ENCODE peak calls at places on chromosomes 3 and 15, in four cellular contexts. V is fibroblast of mammary gland, I is colonic mucosa, N is hepatocyte. E is an unnamed sample.

GRCh38 chr15:67415186-67415585 is 105.7 kb upstream of the C15orf61 start:
- DNase-seq in N (no peak), V (no peak), I (no peak), E (no peak)

GRCh38 chr15:92753591-92753990 is 98.0 kb upstream of the FAM174B start:
- DNase-seq in N (no peak), V (no peak), I (no peak), E (no peak)

GRCh38 chr3:146970236-146970635 is 365.1 kb upstream of the PLSCR5 start:
- DNase-seq in V (peak), N (no peak), I (no peak), E (no peak)

GRCh38 chr15:68658151-68658550 is 79.4 kb downstream of the CORO2B start:
- DNase-seq in I (no peak), V (no peak), N (no peak), E (no peak)

GRCh38 chr3:182392182-182392917 is 401.0 kb upstream of the ATP11B start:
- DNase-seq in N (no peak), I (no peak), V (no peak), E (no peak)

GRCh38 chr3:171974986-171975837 is 64.2 kb upstream of the FNDC3B start:
- DNase-seq in I (no peak), N (no peak), V (peak), E (peak)

GRCh38 chr3:39433642-39434041 is 27.1 kb downstream of the RPSA start:
- DNase-seq in V (peak), I (no peak), N (no peak), E (no peak)

GRCh38 chr15:76875911-76876310 is 29.2 kb downstream of the SCAPER start:
- DNase-seq in V (no peak), I (no peak), N (no peak), E (no peak)

GRCh38 chr15:96417760-96418130 is 87.2 kb downstream of the NR2F2 start:
- DNase-seq in I (no peak), N (no peak), V (no peak), E (no peak)

GRCh38 chr15:96415513-96416217 is 85.2 kb downstream of the NR2F2 start:
- DNase-seq in I (no peak), V (no peak), N (no peak), E (no peak)

GRCh38 chr15:96414875-96415274 is 84.4 kb downstream of the NR2F2 start:
- DNase-seq in I (no peak), N (no peak), V (no peak), E (no peak)

GRCh38 chr15:96416934-96417759 is 86.6 kb downstream of the NR2F2 start:
- DNase-seq in I (no peak), N (no peak), V (peak), E (peak)

DNA sequence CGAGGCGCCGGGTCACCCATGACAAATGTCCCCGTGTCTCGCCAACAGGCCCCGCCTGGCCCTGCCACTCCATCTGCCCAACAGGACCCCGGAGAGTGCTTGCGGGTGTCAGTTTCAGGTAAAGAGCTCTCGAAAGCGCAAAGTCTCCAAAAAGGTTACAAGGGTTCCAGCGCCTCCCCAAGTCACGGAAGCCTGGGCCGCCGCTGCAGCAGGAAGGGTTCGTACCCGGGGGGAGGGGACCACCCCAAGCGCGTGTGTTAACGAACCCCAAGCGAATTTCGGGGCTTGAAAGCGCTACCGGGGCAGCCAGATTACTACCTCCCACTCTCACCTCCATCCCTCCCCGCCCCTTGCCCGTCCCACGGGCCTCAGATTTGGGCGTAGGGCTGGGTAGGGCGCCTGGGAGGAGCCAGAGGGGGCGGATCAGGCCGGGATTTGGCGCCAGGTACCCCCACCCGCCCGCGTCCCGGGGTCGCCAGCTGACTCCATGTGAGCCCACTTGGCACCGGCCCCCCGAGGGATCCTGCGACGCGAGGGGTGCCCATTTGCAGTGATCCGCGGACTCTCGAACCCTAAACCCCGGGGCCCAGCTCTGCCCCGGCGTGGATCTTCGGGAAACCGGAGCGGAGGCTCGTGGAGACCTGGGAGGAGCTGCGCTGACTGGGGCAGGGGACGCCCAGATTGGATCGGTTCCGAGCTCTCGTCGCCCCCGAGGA is 85.9 kb downstream of the NR2F2 start:
- DNase-seq in V (no peak), I (no peak), N (no peak), E (no peak)
- H3K4me3 ChIP-seq in V (peak), I (no peak), N (peak), E (no peak)

GRCh38 chr15:80405554-80405850 is 1.3 kb downstream of the ARNT2 start:
- DNase-seq in I (no peak), N (no peak), V (no peak), E (no peak)
- H3K4me3 ChIP-seq in I (no peak), N (no peak), V (no peak), E (no peak)

DNA sequence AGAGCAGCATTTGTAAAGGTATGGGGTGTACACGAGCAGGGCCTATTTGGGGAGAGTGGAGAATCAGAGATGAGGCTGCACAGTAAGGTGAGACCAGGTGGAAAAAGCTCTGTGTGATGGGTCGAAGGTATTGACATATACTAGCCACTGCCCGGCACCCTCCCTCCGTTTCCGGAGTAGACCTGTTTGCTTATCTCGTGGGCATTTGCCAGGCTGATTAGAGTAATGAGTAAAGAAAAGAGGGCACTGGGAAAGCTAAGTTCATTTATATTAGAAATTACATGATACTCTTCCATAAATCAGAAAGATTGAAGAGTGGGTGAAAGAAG is 46.2 kb upstream of the ATG7 start:
- DNase-seq in I (peak), N (no peak), V (no peak), E (no peak)
- H3K4me3 ChIP-seq in I (peak), N (no peak), V (peak), E (no peak)

GRCh38 chr3:157081681-157082210 is 78.2 kb downstream of the CCNL1 start:
- DNase-seq in V (peak), N (peak), I (peak), E (peak)
- H3K4me3 ChIP-seq in V (no peak), N (no peak), I (no peak), E (no peak)

DNA sequence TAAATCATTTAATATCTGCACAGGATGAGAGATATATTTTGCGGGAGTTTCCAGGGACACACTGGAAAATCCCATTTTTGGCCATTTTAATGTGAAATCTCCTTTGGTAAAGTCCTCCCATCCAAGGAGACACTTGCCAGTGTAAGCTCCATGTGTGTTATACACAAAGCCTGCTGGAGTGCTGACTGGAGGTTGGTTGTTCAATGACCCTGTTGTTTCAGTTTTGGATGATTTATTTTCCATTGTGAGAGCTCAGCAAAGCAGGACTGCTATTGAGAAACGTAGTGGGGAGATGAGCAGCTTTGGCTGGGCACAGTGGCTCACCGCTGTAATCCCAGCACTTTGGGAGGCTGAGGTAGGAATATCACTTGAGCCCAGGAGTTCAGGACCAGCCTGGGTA is 127.8 kb downstream of the NUP210 start:
- DNase-seq in V (no peak), N (no peak), I (no peak), E (no peak)
- H3K4me3 ChIP-seq in V (no peak), N (no peak), I (no peak), E (no peak)

GRCh38 chr15:53260647-53261046 is 470.5 kb upstream of the ONECUT1 start:
- DNase-seq in N (no peak), V (no peak), I (no peak), E (no peak)

GRCh38 chr15:53272116-53272515 is 482.0 kb upstream of the ONECUT1 start:
- DNase-seq in I (no peak), N (no peak), V (no peak), E (no peak)

DNA sequence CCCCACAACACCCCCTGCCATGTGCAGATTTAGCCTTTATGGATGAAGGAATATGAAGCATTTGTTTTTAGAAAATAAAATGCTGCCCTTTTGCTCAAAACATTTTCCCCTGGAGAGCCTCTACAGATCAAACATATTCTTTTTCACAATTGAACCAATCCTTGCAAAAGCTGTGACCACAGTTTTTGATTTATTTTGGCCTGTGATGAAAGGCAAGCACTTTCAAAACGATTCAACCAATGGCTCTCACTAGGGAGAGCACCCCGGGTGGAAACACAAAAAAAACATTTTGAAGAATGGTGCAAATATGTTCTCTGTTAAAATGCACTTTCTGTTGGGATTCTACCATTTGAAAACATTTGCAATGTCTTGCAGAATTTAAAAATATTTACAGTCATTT is 476.0 kb upstream of the ONECUT1 start:
- DNase-seq in V (no peak), N (no peak), I (no peak), E (no peak)
- H3K4me3 ChIP-seq in V (no peak), N (no peak), I (no peak), E (no peak)

GRCh38 chr3:141370065-141370533 is 1.8 kb downstream of the ZBTB38 start:
- DNase-seq in I (peak), N (peak), V (peak), E (peak)

GRCh38 chr3:141367038-141367730 is 1.1 kb upstream of the ZBTB38 start:
- DNase-seq in V (peak), N (peak), I (no peak), E (peak)

GRCh38 chr3:141368062-141368924 is at the start of gene ZBTB38:
- DNase-seq in V (peak), N (peak), I (peak), E (peak)

GRCh38 chr3:141366285-141367037 is 1.8 kb upstream of the ZBTB38 start:
- DNase-seq in V (peak), I (peak), N (peak), E (peak)

DNA sequence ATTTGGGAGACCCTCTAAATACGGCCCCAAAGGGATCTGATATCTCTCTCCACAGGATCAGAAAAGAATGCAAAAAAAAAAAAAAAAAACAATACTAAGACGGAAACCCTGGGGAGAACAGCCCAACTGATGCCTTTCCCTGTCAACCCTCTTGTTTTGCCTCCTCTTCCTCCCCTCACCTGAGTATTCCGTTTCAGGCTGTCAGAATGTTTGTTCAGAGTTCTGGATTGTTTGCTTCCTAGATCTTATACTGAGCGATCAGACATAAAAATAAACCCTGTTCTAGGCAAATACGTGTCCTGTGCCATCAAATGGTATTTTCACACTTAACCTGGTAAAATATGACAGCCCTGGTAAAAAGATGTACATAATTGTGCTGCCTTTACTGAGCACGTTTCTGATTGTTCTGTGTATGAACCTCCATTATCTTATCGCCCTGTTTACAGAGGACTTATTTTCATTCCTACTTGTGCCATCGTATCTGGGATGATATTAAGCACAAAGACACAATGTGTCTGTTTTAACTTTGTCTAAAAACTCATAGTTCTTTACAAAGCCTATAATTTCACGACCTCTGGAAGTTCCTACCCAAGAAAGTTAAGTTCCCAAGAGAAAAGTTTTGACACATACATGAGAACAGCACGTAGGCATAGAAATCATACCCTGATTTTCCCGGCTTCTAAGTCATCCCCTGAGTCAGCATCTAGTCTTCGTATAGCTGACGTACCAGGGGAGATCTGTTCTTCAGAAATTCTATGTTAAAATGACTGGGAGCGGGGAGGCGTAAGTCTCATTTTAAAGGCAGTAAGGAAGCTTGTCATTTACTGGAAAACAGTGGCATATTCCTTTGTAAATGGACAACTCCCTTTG is 856 bp downstream of the ZBTB38 start:
- DNase-seq in N (peak), I (no peak), V (peak), E (no peak)
- H3K4me3 ChIP-seq in N (no peak), I (peak), V (peak), E (no peak)